ENCODE peak calls at places on chromosomes 5 and 9, in seven cellular contexts. M is dermis microvascular lymphatic vessel endothelial cell; Z is stromal cell of bone marrow; W is effector memory CD4-positive, alpha-beta T cell; X is lower leg skin; Y is activated naive CD4-positive, alpha-beta T cell; S is ovary. N is an unnamed sample.

GRCh38 chr9:34334337-34334824 is 5.0 kb downstream of the NUDT2 start:
- DNase-seq in W (no peak), Y (no peak), S (no peak), M (no peak), X (no peak), Z (no peak), N (no peak)

GRCh38 chr5:102600964-102601363 is 102.2 kb upstream of the SLCO6A1 start:
- DNase-seq in Y (no peak), S (no peak), M (no peak), W (no peak), X (no peak), Z (peak), N (no peak)

GRCh38 chr9:119091074-119091473 is 278.2 kb downstream of the BRINP1 start:
- DNase-seq in Z (no peak), X (no peak), W (no peak), S (no peak), M (no peak), Y (no peak), N (no peak)

GRCh38 chr9:73162987-73163763 is 11.5 kb downstream of the ANXA1 start:
- DNase-seq in Y (no peak), X (no peak), M (no peak), S (no peak), Z (no peak), W (no peak), N (no peak)

GRCh38 chr5:42992035-42992570 is 48.0 kb downstream of the ANXA2R start:
- DNase-seq in S (peak), X (peak), M (peak), Y (peak), Z (peak), W (peak), N (peak)

GRCh38 chr9:70291446-70291845 is 32.7 kb downstream of the SMC5 start:
- DNase-seq in Z (no peak), S (no peak), W (no peak), X (no peak), M (peak), Y (no peak), N (no peak)

GRCh38 chr9:92663951-92664350 is 6.0 kb downstream of the IPPK start:
- DNase-seq in S (no peak), M (no peak), Z (no peak), W (no peak), Y (no peak), X (no peak), N (no peak)

GRCh38 chr9:99762470-99762869 is 59.2 kb upstream of the NR4A3 start:
- DNase-seq in M (no peak), S (no peak), Y (no peak), Z (no peak), W (no peak), X (no peak), N (no peak)

GRCh38 chr5:88732181-88732633 is 150.8 kb downstream of the MEF2C start:
- DNase-seq in M (no peak), Y (no peak), Z (peak), W (no peak), X (peak), S (no peak), N (no peak)

GRCh38 chr5:75052461-75053285 is at the start of gene GCNT4:
- DNase-seq in Y (peak), W (peak), M (peak), X (no peak), Z (peak), S (peak), N (peak)

GRCh38 chr5:149018909-149019443 is 43.9 kb downstream of the SH3TC2 start:
- DNase-seq in W (no peak), Z (no peak), S (no peak), X (no peak), M (peak), Y (no peak), N (no peak)

GRCh38 chr5:116032094-116032517 is at the start of gene ARL14EPL:
- DNase-seq in W (no peak), Y (no peak), Z (peak), M (peak), X (peak), S (peak), N (no peak)

GRCh38 chr5:27854243-27854852 is 816.0 kb upstream of the CDH9 start:
- DNase-seq in W (no peak), M (no peak), Z (no peak), Y (no peak), X (no peak), S (no peak), N (no peak)

GRCh38 chr9:99647617-99648016 is 174.1 kb upstream of the NR4A3 start:
- DNase-seq in W (no peak), Y (no peak), S (no peak), M (no peak), Z (no peak), X (no peak), N (no peak)

GRCh38 chr9:111038336-111039202 is at the start of gene LPAR1:
- DNase-seq in W (no peak), S (peak), Y (no peak), Z (peak), X (peak), M (no peak), N (no peak)

GRCh38 chr5:99675974-99676373 is 747.2 kb upstream of the CHD1 start:
- DNase-seq in S (no peak), X (no peak), W (no peak), M (no peak), Y (no peak), Z (no peak), N (no peak)